ENCODE peak calls at places on chromosomes 7 and 10, in ten cellular contexts. One of them, this sample, is unnamed.
A peak's percentile ranks its signal among the peaks of the same experiment; 100 is the strongest.

GRCh38 chr7:122082160-122082559 is 61.9 kb downstream of the AASS start:
- DNase-seq in HTR-8/SVneo: no peak
- DNase-seq in iris pigment epithelial cell: no peak
- DNase-seq in posterior cingulate gyrus: no peak
- DNase-seq in body of pancreas: no peak
- DNase-seq in non-pigmented ciliary epithelial cell: no peak
- DNase-seq in amniotic epithelial cell: no peak
- DNase-seq in left cardiac atrium: no peak
- DNase-seq in NCI-H510A: no peak
- DNase-seq in COR-L47: no peak
- DNase-seq in this sample: no peak

GRCh38 chr10:92880233-92880861 is 32.0 kb downstream of the EXOC6 start:
- DNase-seq in HTR-8/SVneo: peak; percentile 25
- DNase-seq in iris pigment epithelial cell: peak; percentile 55
- DNase-seq in posterior cingulate gyrus: no peak
- DNase-seq in body of pancreas: peak; percentile 30
- DNase-seq in non-pigmented ciliary epithelial cell: peak; percentile 26
- DNase-seq in amniotic epithelial cell: peak; percentile 60
- DNase-seq in left cardiac atrium: no peak
- DNase-seq in NCI-H510A: peak; percentile 7
- DNase-seq in COR-L47: no peak
- DNase-seq in this sample: peak; percentile 1

GRCh38 chr10:102408728-102409603 is 9.6 kb downstream of the PSD start:
- DNase-seq in HTR-8/SVneo: peak; percentile 42
- DNase-seq in iris pigment epithelial cell: peak; percentile 45
- DNase-seq in posterior cingulate gyrus: peak; percentile 58
- DNase-seq in body of pancreas: no peak
- DNase-seq in non-pigmented ciliary epithelial cell: no peak
- DNase-seq in amniotic epithelial cell: peak; percentile 55
- DNase-seq in left cardiac atrium: peak; percentile 65
- DNase-seq in NCI-H510A: peak; percentile 15
- DNase-seq in COR-L47: peak; percentile 35
- DNase-seq in this sample: no peak

GRCh38 chr10:11237571-11237970 is 219.9 kb downstream of the CELF2 start:
- DNase-seq in HTR-8/SVneo: no peak
- DNase-seq in iris pigment epithelial cell: no peak
- DNase-seq in posterior cingulate gyrus: no peak
- DNase-seq in body of pancreas: no peak
- DNase-seq in non-pigmented ciliary epithelial cell: no peak
- DNase-seq in amniotic epithelial cell: no peak
- DNase-seq in left cardiac atrium: no peak
- DNase-seq in NCI-H510A: no peak
- DNase-seq in COR-L47: no peak
- DNase-seq in this sample: no peak

GRCh38 chr7:38629621-38630020 is 1.6 kb downstream of the AMPH start:
- DNase-seq in HTR-8/SVneo: no peak
- DNase-seq in iris pigment epithelial cell: no peak
- DNase-seq in posterior cingulate gyrus: no peak
- DNase-seq in body of pancreas: no peak
- DNase-seq in non-pigmented ciliary epithelial cell: no peak
- DNase-seq in amniotic epithelial cell: no peak
- DNase-seq in left cardiac atrium: no peak
- DNase-seq in NCI-H510A: no peak
- DNase-seq in COR-L47: no peak
- DNase-seq in this sample: no peak

GRCh38 chr10:34666008-34666700 is 148.9 kb downstream of the PARD3 start:
- DNase-seq in HTR-8/SVneo: peak; percentile 91
- DNase-seq in iris pigment epithelial cell: peak; percentile 96
- DNase-seq in posterior cingulate gyrus: no peak
- DNase-seq in body of pancreas: peak; percentile 70
- DNase-seq in non-pigmented ciliary epithelial cell: peak; percentile 86
- DNase-seq in amniotic epithelial cell: peak; percentile 96
- DNase-seq in left cardiac atrium: no peak
- DNase-seq in NCI-H510A: no peak
- DNase-seq in COR-L47: no peak
- DNase-seq in this sample: peak; percentile 4

GRCh38 chr7:116577320-116577871 is 52.6 kb downstream of the CAV1 start:
- DNase-seq in HTR-8/SVneo: no peak
- DNase-seq in iris pigment epithelial cell: peak; percentile 47
- DNase-seq in posterior cingulate gyrus: no peak
- DNase-seq in body of pancreas: no peak
- DNase-seq in non-pigmented ciliary epithelial cell: no peak
- DNase-seq in amniotic epithelial cell: peak; percentile 9
- DNase-seq in left cardiac atrium: no peak
- DNase-seq in NCI-H510A: no peak
- DNase-seq in COR-L47: no peak
- DNase-seq in this sample: no peak

GRCh38 chr7:7428806-7429205 is 106.9 kb downstream of the COL28A1 start:
- DNase-seq in HTR-8/SVneo: no peak
- DNase-seq in iris pigment epithelial cell: peak; percentile 54
- DNase-seq in posterior cingulate gyrus: no peak
- DNase-seq in body of pancreas: no peak
- DNase-seq in non-pigmented ciliary epithelial cell: no peak
- DNase-seq in amniotic epithelial cell: peak; percentile 17
- DNase-seq in left cardiac atrium: no peak
- DNase-seq in NCI-H510A: no peak
- DNase-seq in COR-L47: no peak
- DNase-seq in this sample: no peak

GRCh38 chr7:51325937-51326336 is 9.3 kb upstream of the COBL start:
- DNase-seq in HTR-8/SVneo: no peak
- DNase-seq in iris pigment epithelial cell: no peak
- DNase-seq in posterior cingulate gyrus: no peak
- DNase-seq in body of pancreas: no peak
- DNase-seq in non-pigmented ciliary epithelial cell: no peak
- DNase-seq in amniotic epithelial cell: no peak
- DNase-seq in left cardiac atrium: no peak
- DNase-seq in NCI-H510A: no peak
- DNase-seq in COR-L47: no peak
- DNase-seq in this sample: no peak

GRCh38 chr10:51860257-51860656 is 160.9 kb upstream of the CSTF2T start:
- DNase-seq in HTR-8/SVneo: no peak
- DNase-seq in iris pigment epithelial cell: peak; percentile 2
- DNase-seq in posterior cingulate gyrus: no peak
- DNase-seq in body of pancreas: peak; percentile 28
- DNase-seq in non-pigmented ciliary epithelial cell: peak; percentile 13
- DNase-seq in amniotic epithelial cell: peak; percentile 20
- DNase-seq in left cardiac atrium: peak; percentile 28
- DNase-seq in NCI-H510A: no peak
- DNase-seq in COR-L47: no peak
- DNase-seq in this sample: no peak

GRCh38 chr7:90797596-90797995 is 201.5 kb downstream of the CDK14 start:
- DNase-seq in HTR-8/SVneo: no peak
- DNase-seq in iris pigment epithelial cell: peak; percentile 12
- DNase-seq in posterior cingulate gyrus: no peak
- DNase-seq in body of pancreas: no peak
- DNase-seq in non-pigmented ciliary epithelial cell: no peak
- DNase-seq in amniotic epithelial cell: peak; percentile 39
- DNase-seq in left cardiac atrium: no peak
- DNase-seq in NCI-H510A: no peak
- DNase-seq in COR-L47: no peak
- DNase-seq in this sample: no peak

GRCh38 chr10:102398172-102399020 is 2.9 kb downstream of the NFKB2 start:
- DNase-seq in HTR-8/SVneo: no peak
- DNase-seq in iris pigment epithelial cell: no peak
- DNase-seq in posterior cingulate gyrus: no peak
- DNase-seq in body of pancreas: no peak
- DNase-seq in non-pigmented ciliary epithelial cell: no peak
- DNase-seq in amniotic epithelial cell: no peak
- DNase-seq in left cardiac atrium: no peak
- DNase-seq in NCI-H510A: no peak
- DNase-seq in COR-L47: no peak
- DNase-seq in this sample: no peak

GRCh38 chr10:124999433-125000365 is 57.8 kb downstream of the ZRANB1 start:
- DNase-seq in HTR-8/SVneo: no peak
- DNase-seq in iris pigment epithelial cell: peak; percentile 81
- DNase-seq in posterior cingulate gyrus: no peak
- DNase-seq in body of pancreas: peak; percentile 55
- DNase-seq in non-pigmented ciliary epithelial cell: peak; percentile 43
- DNase-seq in amniotic epithelial cell: peak; percentile 15
- DNase-seq in left cardiac atrium: peak; percentile 75
- DNase-seq in NCI-H510A: no peak
- DNase-seq in COR-L47: no peak
- DNase-seq in this sample: no peak

GRCh38 chr10:93437000-93437945 is 44.9 kb downstream of the MYOF start:
- DNase-seq in HTR-8/SVneo: peak; percentile 88
- DNase-seq in iris pigment epithelial cell: peak; percentile 100
- DNase-seq in posterior cingulate gyrus: no peak
- DNase-seq in body of pancreas: peak; percentile 80
- DNase-seq in non-pigmented ciliary epithelial cell: peak; percentile 98
- DNase-seq in amniotic epithelial cell: peak; percentile 100
- DNase-seq in left cardiac atrium: peak; percentile 83
- DNase-seq in NCI-H510A: peak; percentile 33
- DNase-seq in COR-L47: no peak
- DNase-seq in this sample: no peak

GRCh38 chr7:155702616-155703015 is 58.2 kb downstream of the RBM33 start:
- DNase-seq in HTR-8/SVneo: no peak
- DNase-seq in iris pigment epithelial cell: peak; percentile 21
- DNase-seq in posterior cingulate gyrus: no peak
- DNase-seq in body of pancreas: no peak
- DNase-seq in non-pigmented ciliary epithelial cell: no peak
- DNase-seq in amniotic epithelial cell: peak; percentile 10
- DNase-seq in left cardiac atrium: no peak
- DNase-seq in NCI-H510A: no peak
- DNase-seq in COR-L47: no peak
- DNase-seq in this sample: no peak

GRCh38 chr7:136957391-136957790 is 88.9 kb downstream of the CHRM2 start:
- DNase-seq in HTR-8/SVneo: no peak
- DNase-seq in iris pigment epithelial cell: peak; percentile 41
- DNase-seq in posterior cingulate gyrus: no peak
- DNase-seq in body of pancreas: no peak
- DNase-seq in non-pigmented ciliary epithelial cell: no peak
- DNase-seq in amniotic epithelial cell: peak; percentile 47
- DNase-seq in left cardiac atrium: no peak
- DNase-seq in NCI-H510A: no peak
- DNase-seq in COR-L47: no peak
- DNase-seq in this sample: no peak

GRCh38 chr7:140674356-140674800 is 1.6 kb downstream of the ADCK2 start:
- DNase-seq in HTR-8/SVneo: no peak
- DNase-seq in iris pigment epithelial cell: no peak
- DNase-seq in posterior cingulate gyrus: no peak
- DNase-seq in body of pancreas: peak; percentile 42
- DNase-seq in non-pigmented ciliary epithelial cell: no peak
- DNase-seq in amniotic epithelial cell: no peak
- DNase-seq in left cardiac atrium: no peak
- DNase-seq in NCI-H510A: peak; percentile 24
- DNase-seq in COR-L47: no peak
- DNase-seq in this sample: no peak

GRCh38 chr7:90233569-90233968 is 11.4 kb upstream of the CFAP69 start:
- DNase-seq in HTR-8/SVneo: no peak
- DNase-seq in iris pigment epithelial cell: no peak
- DNase-seq in posterior cingulate gyrus: no peak
- DNase-seq in body of pancreas: no peak
- DNase-seq in non-pigmented ciliary epithelial cell: no peak
- DNase-seq in amniotic epithelial cell: no peak
- DNase-seq in left cardiac atrium: no peak
- DNase-seq in NCI-H510A: no peak
- DNase-seq in COR-L47: no peak
- DNase-seq in this sample: no peak

GRCh38 chr10:11551915-11552602 is 59.4 kb downstream of the USP6NL start:
- DNase-seq in HTR-8/SVneo: peak; percentile 56
- DNase-seq in iris pigment epithelial cell: peak; percentile 97
- DNase-seq in posterior cingulate gyrus: no peak
- DNase-seq in body of pancreas: no peak
- DNase-seq in non-pigmented ciliary epithelial cell: peak; percentile 92
- DNase-seq in amniotic epithelial cell: peak; percentile 95
- DNase-seq in left cardiac atrium: no peak
- DNase-seq in NCI-H510A: no peak
- DNase-seq in COR-L47: no peak
- DNase-seq in this sample: no peak

GRCh38 chr7:155819186-155819585 is 6.9 kb upstream of the SHH start:
- DNase-seq in HTR-8/SVneo: no peak
- DNase-seq in iris pigment epithelial cell: no peak
- DNase-seq in posterior cingulate gyrus: no peak
- DNase-seq in body of pancreas: no peak
- DNase-seq in non-pigmented ciliary epithelial cell: no peak
- DNase-seq in amniotic epithelial cell: no peak
- DNase-seq in left cardiac atrium: no peak
- DNase-seq in NCI-H510A: no peak
- DNase-seq in COR-L47: no peak
- DNase-seq in this sample: no peak

GRCh38 chr10:63664341-63664885 is 143.2 kb downstream of the REEP3 start:
- DNase-seq in HTR-8/SVneo: no peak
- DNase-seq in iris pigment epithelial cell: no peak
- DNase-seq in posterior cingulate gyrus: no peak
- DNase-seq in body of pancreas: no peak
- DNase-seq in non-pigmented ciliary epithelial cell: no peak
- DNase-seq in amniotic epithelial cell: no peak
- DNase-seq in left cardiac atrium: no peak
- DNase-seq in NCI-H510A: peak; percentile 7
- DNase-seq in COR-L47: no peak
- DNase-seq in this sample: no peak

GRCh38 chr7:7681191-7681935 is 37.0 kb downstream of the RPA3 start:
- DNase-seq in HTR-8/SVneo: peak; percentile 42
- DNase-seq in iris pigment epithelial cell: peak; percentile 65
- DNase-seq in posterior cingulate gyrus: peak; percentile 37
- DNase-seq in body of pancreas: peak; percentile 74
- DNase-seq in non-pigmented ciliary epithelial cell: peak; percentile 22
- DNase-seq in amniotic epithelial cell: peak; percentile 75
- DNase-seq in left cardiac atrium: no peak
- DNase-seq in NCI-H510A: peak; percentile 19
- DNase-seq in COR-L47: peak; percentile 73
- DNase-seq in this sample: peak; percentile 13

GRCh38 chr7:1053002-1053411 is 8.7 kb downstream of the GPR146 start:
- DNase-seq in HTR-8/SVneo: no peak
- DNase-seq in iris pigment epithelial cell: no peak
- DNase-seq in posterior cingulate gyrus: no peak
- DNase-seq in body of pancreas: no peak
- DNase-seq in non-pigmented ciliary epithelial cell: no peak
- DNase-seq in amniotic epithelial cell: no peak
- DNase-seq in left cardiac atrium: peak; percentile 70
- DNase-seq in NCI-H510A: no peak
- DNase-seq in COR-L47: no peak
- DNase-seq in this sample: no peak

GRCh38 chr7:28638914-28639313 is 226.6 kb downstream of the CREB5 start:
- DNase-seq in HTR-8/SVneo: no peak
- DNase-seq in iris pigment epithelial cell: no peak
- DNase-seq in posterior cingulate gyrus: no peak
- DNase-seq in body of pancreas: no peak
- DNase-seq in non-pigmented ciliary epithelial cell: no peak
- DNase-seq in amniotic epithelial cell: no peak
- DNase-seq in left cardiac atrium: no peak
- DNase-seq in NCI-H510A: no peak
- DNase-seq in COR-L47: no peak
- DNase-seq in this sample: no peak

GRCh38 chr10:131561897-131562296 is 250.4 kb upstream of the TCERG1L start:
- DNase-seq in HTR-8/SVneo: no peak
- DNase-seq in iris pigment epithelial cell: no peak
- DNase-seq in posterior cingulate gyrus: no peak
- DNase-seq in body of pancreas: no peak
- DNase-seq in non-pigmented ciliary epithelial cell: no peak
- DNase-seq in amniotic epithelial cell: no peak
- DNase-seq in left cardiac atrium: no peak
- DNase-seq in NCI-H510A: peak; percentile 87
- DNase-seq in COR-L47: no peak
- DNase-seq in this sample: peak; percentile 29

GRCh38 chr7:148527717-148528168 is 62.8 kb upstream of the C7orf33 start:
- DNase-seq in HTR-8/SVneo: peak; percentile 56
- DNase-seq in iris pigment epithelial cell: peak; percentile 84
- DNase-seq in posterior cingulate gyrus: peak; percentile 45
- DNase-seq in body of pancreas: peak; percentile 87
- DNase-seq in non-pigmented ciliary epithelial cell: no peak
- DNase-seq in amniotic epithelial cell: peak; percentile 89
- DNase-seq in left cardiac atrium: peak; percentile 74
- DNase-seq in NCI-H510A: peak; percentile 3
- DNase-seq in COR-L47: peak; percentile 79
- DNase-seq in this sample: peak; percentile 54